ENCODE peak calls at places on chromosomes 4 and X, in four cellular contexts. B, R, C and W are unnamed samples.

GRCh38 chr4:122458625-122459024 is 2.1 kb upstream of the IL2 start:
- DNase-seq in C (no peak), R (no peak), B (no peak), W (peak)

GRCh38 chr4:37389967-37390580 is 145.5 kb downstream of the NWD2 start:
- DNase-seq in C (no peak), R (peak), B (peak), W (peak)

GRCh38 chrX:132266583-132267355 is 47.5 kb upstream of the RAP2C start:
- DNase-seq in B (no peak), R (no peak), C (no peak), W (peak)

GRCh38 chr4:153522800-153523089 is 56.6 kb downstream of the TMEM131L start:
- DNase-seq in C (no peak), B (no peak), R (no peak), W (no peak)

GRCh38 chr4:38190717-38191178 is 230.6 kb downstream of the PTTG2 start:
- DNase-seq in C (peak), R (no peak), B (peak), W (no peak)

GRCh38 chr4:88027611-88028608 is 20.5 kb downstream of the PKD2 start:
- DNase-seq in B (no peak), R (no peak), C (no peak), W (no peak)

GRCh38 chr4:77104405-77105292 is 28.9 kb upstream of the CCNI start:
- DNase-seq in R (no peak), C (peak), B (no peak), W (peak)

GRCh38 chr4:2193321-2193720 is 48.6 kb downstream of the HAUS3 start:
- DNase-seq in R (peak), B (no peak), C (no peak), W (peak)

GRCh38 chr4:120858776-120859175 is 63.8 kb downstream of the PRDM5 start:
- DNase-seq in C (no peak), B (no peak), R (no peak), W (no peak)

GRCh38 chrX:123570011-123570590 is 162.8 kb downstream of the THOC2 start:
- DNase-seq in B (no peak), C (no peak), R (peak), W (no peak)

GRCh38 chrX:75596178-75596577 is 73.3 kb upstream of the ZDHHC15 start:
- DNase-seq in B (no peak), R (no peak), C (no peak), W (no peak)

GRCh38 chr4:26407466-26407865 is 82.8 kb downstream of the CCKAR start:
- DNase-seq in B (no peak), R (no peak), C (no peak), W (no peak)

GRCh38 chr4:3677671-3678070 is 88.5 kb upstream of the ADRA2C start:
- DNase-seq in C (no peak), R (no peak), B (no peak), W (no peak)

GRCh38 chr4:75107703-75108612 is 175.0 kb downstream of the PARM1 start:
- DNase-seq in B (no peak), C (no peak), R (no peak), W (no peak)

GRCh38 chrX:9291666-9292065 is 173.2 kb upstream of the TBL1X start:
- DNase-seq in R (no peak), B (peak), C (no peak), W (no peak)

GRCh38 chr4:169092889-169093522 is 83.0 kb upstream of the CBR4 start:
- DNase-seq in R (no peak), B (no peak), C (no peak), W (no peak)

GRCh38 chrX:23662853-23663252 is 4.4 kb upstream of the PRDX4 start:
- DNase-seq in B (no peak), C (no peak), R (no peak), W (no peak)

GRCh38 chrX:18390941-18391538 is 34.4 kb upstream of the CDKL5 start:
- DNase-seq in C (peak), R (peak), B (peak), W (peak)

GRCh38 chr4:1809754-1810502 is 16.8 kb downstream of the FGFR3 start:
- DNase-seq in C (peak), B (peak), R (peak), W (peak)

GRCh38 chrX:105451426-105451825 is 230.9 kb upstream of the TEX13A start:
- DNase-seq in R (no peak), B (no peak), C (no peak), W (no peak)

GRCh38 chr4:142558851-142559250 is 287.2 kb downstream of the INPP4B start:
- DNase-seq in R (peak), B (peak), C (no peak), W (no peak)

GRCh38 chr4:13966241-13967195 is 339.0 kb upstream of the BOD1L1 start:
- DNase-seq in C (no peak), B (no peak), R (no peak), W (no peak)

GRCh38 chrX:39750798-39751197 is 347.0 kb downstream of the BCOR start:
- DNase-seq in C (no peak), R (no peak), B (no peak), W (no peak)

GRCh38 chrX:11193035-11193469 is 81.9 kb downstream of the HCCS start:
- DNase-seq in C (no peak), B (no peak), R (no peak), W (peak)

GRCh38 chrX:45187731-45188130 is 12.9 kb downstream of the DIPK2B start:
- DNase-seq in R (no peak), B (no peak), C (no peak), W (no peak)

GRCh38 chrX:147183161-147183560 is 368.6 kb upstream of the CXorf51A start:
- DNase-seq in B (no peak), R (no peak), C (no peak), W (no peak)
- H3K4me3 ChIP-seq in B (no peak), R (no peak), C (no peak), W (no peak)

GRCh38 chr4:140666889-140667614 is 89.1 kb downstream of the TBC1D9 start:
- DNase-seq in C (no peak), R (no peak), B (no peak), W (no peak)
- H3K4me3 ChIP-seq in C (no peak), R (no peak), B (no peak), W (no peak)

GRCh38 chr4:160848901-160849735 is 1314.7 kb downstream of the FSTL5 start:
- DNase-seq in C (no peak), R (no peak), B (peak), W (no peak)
- H3K4me3 ChIP-seq in C (no peak), R (no peak), B (no peak), W (no peak)

GRCh38 chr4:52032005-52032404 is 6.1 kb downstream of the SGCB start:
- DNase-seq in B (no peak), R (no peak), C (no peak), W (no peak)
- H3K4me3 ChIP-seq in B (no peak), R (no peak), C (no peak), W (no peak)

GRCh38 chrX:133813991-133814390 is 171.4 kb downstream of the GPC3 start:
- DNase-seq in B (no peak), C (no peak), R (no peak), W (no peak)

GRCh38 chrX:133812382-133812781 is 173.0 kb downstream of the GPC3 start:
- DNase-seq in C (no peak), R (no peak), B (no peak), W (no peak)

DNA sequence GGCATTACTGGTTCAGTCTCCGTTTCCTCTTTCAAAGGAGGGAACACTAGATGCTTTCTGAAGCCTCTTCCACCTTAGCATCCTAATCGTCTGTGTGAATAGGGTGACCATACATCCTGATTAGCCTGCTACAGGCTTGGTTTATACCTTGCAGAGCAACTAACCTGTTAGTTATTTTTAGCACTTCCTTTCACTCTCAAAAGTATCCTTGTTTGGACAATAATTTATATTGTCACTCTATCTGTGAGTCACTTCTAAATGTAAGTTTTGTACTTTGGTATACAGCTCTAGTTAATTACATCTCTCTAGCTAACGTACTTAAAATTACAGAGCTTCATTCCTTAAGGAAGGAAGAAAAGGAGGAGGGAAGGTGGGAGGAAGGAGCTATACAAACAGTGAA is 174.5 kb downstream of the GPC3 start:
- DNase-seq in C (no peak), R (no peak), B (no peak), W (peak)
- H3K4me3 ChIP-seq in C (no peak), R (no peak), B (no peak), W (no peak)

GRCh38 chr4:7860600-7861158 is 79.0 kb downstream of the AFAP1 start:
- DNase-seq in B (no peak), R (no peak), C (no peak), W (no peak)
- H3K4me3 ChIP-seq in B (no peak), R (no peak), C (no peak), W (no peak)

DNA sequence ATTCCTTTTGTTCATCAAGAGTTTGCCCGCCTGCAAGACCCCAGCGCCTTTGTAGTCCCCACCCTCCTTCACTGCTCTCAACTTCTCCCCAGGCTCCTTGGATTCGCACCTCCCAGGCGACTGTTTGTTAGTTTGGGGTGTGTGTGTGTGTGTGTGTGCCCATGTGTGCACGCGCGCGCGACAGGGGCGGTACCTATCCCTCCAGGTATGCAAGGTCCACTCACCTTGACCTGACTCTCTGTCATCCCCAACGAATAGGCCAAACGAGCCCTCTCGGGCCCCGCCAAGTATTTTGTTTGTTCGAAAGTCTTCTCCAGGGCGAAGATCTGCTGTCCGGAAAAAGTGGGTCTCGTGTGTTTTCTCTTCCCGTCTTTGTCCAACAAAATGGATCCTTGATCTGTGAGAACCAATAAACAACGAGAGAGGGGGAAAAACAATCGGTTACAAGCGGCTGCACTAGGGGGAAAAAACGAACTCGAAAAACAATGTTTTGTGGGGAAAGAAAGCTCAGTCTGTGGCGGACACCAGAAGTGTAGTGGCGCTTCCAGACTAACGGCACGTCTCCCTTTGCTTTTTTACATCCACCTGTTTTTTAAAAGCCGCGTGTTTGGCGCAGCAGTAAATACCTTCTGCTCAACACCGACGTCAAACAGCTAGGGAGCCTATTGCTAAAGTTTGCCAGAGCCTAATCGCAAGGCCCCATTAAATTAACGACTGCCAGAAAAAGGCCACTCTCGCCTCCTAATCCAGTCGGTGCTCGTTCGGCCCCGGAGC is 3.5 kb downstream of the NKX6-1 start:
- DNase-seq in R (no peak), B (peak), C (no peak), W (no peak)
- H3K4me3 ChIP-seq in R (no peak), B (peak), C (no peak), W (no peak)

GRCh38 chr4:386708-387105 is 49.1 kb downstream of the ZNF141 start:
- DNase-seq in C (no peak), R (no peak), B (no peak), W (no peak)

GRCh38 chr4:385934-386707 is 48.5 kb downstream of the ZNF141 start:
- DNase-seq in R (no peak), B (no peak), C (no peak), W (no peak)

DNA sequence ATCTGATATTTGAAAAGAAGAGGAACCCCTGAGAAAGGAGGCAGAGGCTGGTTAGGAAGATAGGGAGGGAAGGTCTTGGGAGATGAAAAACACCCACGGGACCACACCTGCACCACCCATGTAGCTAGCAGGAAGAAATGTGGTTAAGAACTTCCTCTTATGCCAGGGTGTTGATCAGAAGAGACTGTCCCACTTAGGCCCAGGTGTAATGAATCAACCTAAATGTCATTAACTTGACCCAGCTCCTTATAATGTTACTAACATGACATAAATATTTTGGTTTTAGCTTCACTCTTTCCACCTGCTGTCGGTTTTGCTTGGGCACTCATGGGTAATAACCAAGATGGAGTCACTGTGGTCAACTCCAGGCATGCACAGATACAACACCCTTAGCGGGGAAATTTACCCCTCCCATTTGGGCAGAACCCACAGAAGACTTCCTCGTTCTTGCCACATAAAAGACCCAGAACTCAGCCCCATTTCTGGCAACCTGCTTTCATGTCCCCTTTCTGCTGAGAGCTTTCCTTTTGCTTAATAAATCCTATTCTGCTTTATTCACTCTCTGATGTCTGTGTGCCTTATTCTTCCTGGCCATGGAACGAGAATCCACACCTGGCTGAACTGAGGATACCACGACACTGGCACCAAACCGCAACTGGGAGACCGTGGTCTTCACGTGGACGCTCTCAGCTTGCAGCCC is 46.8 kb downstream of the ZNF141 start:
- DNase-seq in B (no peak), C (no peak), R (no peak), W (no peak)
- H3K4me3 ChIP-seq in B (no peak), C (no peak), R (no peak), W (no peak)